ENCODE peak calls at places on chromosome 10, in nine cellular contexts. One of them, this sample, is unnamed.
A peak's percentile ranks its signal among the peaks of the same experiment; 100 is the strongest.

GRCh38 chr10:110919971-110920881 is 822 bp downstream of the SHOC2 start:
- DNase-seq in coronary artery: peak; percentile 78
- DNase-seq in iPS-NIHi11: peak; percentile 34
- DNase-seq in NAMALWA: peak; percentile 98
- DNase-seq in germinal center: peak; percentile 64
- DNase-seq in GM13977: peak; percentile 32
- DNase-seq in activated naive CD4-positive, alpha-beta T cell treated with anti-CD3 and anti-CD28 coated beads for 36 hours: peak; percentile 27
- DNase-seq in GM10248: peak; percentile 23
- DNase-seq in Daoy: peak; percentile 23
- DNase-seq in this sample: no peak

GRCh38 chr10:412109-412508 is 276.9 kb downstream of the ZMYND11 start:
- DNase-seq in coronary artery: no peak
- DNase-seq in iPS-NIHi11: no peak
- DNase-seq in NAMALWA: no peak
- DNase-seq in germinal center: peak; percentile 12
- DNase-seq in GM13977: peak; percentile 67
- DNase-seq in activated naive CD4-positive, alpha-beta T cell treated with anti-CD3 and anti-CD28 coated beads for 36 hours: no peak
- DNase-seq in GM10248: peak; percentile 67
- DNase-seq in Daoy: no peak
- DNase-seq in this sample: no peak

GRCh38 chr10:84238909-84239308 is 2.4 kb downstream of the LRIT1 start:
- DNase-seq in coronary artery: no peak
- DNase-seq in iPS-NIHi11: no peak
- DNase-seq in NAMALWA: no peak
- DNase-seq in germinal center: no peak
- DNase-seq in GM13977: no peak
- DNase-seq in activated naive CD4-positive, alpha-beta T cell treated with anti-CD3 and anti-CD28 coated beads for 36 hours: no peak
- DNase-seq in GM10248: no peak
- DNase-seq in Daoy: no peak
- DNase-seq in this sample: no peak

GRCh38 chr10:79347894-79348639 is 798 bp downstream of the PPIF start:
- DNase-seq in coronary artery: peak; percentile 85
- DNase-seq in iPS-NIHi11: peak; percentile 73
- DNase-seq in NAMALWA: peak; percentile 56
- DNase-seq in germinal center: peak; percentile 71
- DNase-seq in GM13977: peak; percentile 82
- DNase-seq in activated naive CD4-positive, alpha-beta T cell treated with anti-CD3 and anti-CD28 coated beads for 36 hours: peak; percentile 90
- DNase-seq in GM10248: peak; percentile 82
- DNase-seq in Daoy: peak; percentile 80
- DNase-seq in this sample: peak; percentile 37

GRCh38 chr10:86795353-86795752 is 38.9 kb downstream of the BMPR1A start:
- DNase-seq in coronary artery: no peak
- DNase-seq in iPS-NIHi11: peak; percentile 75
- DNase-seq in NAMALWA: no peak
- DNase-seq in germinal center: no peak
- DNase-seq in GM13977: no peak
- DNase-seq in activated naive CD4-positive, alpha-beta T cell treated with anti-CD3 and anti-CD28 coated beads for 36 hours: no peak
- DNase-seq in GM10248: no peak
- DNase-seq in Daoy: peak; percentile 57
- DNase-seq in this sample: peak; percentile 35

GRCh38 chr10:56782503-56782902 is 421.4 kb upstream of the ZWINT start:
- DNase-seq in coronary artery: no peak
- DNase-seq in iPS-NIHi11: peak; percentile 8
- DNase-seq in NAMALWA: no peak
- DNase-seq in germinal center: no peak
- DNase-seq in GM13977: no peak
- DNase-seq in activated naive CD4-positive, alpha-beta T cell treated with anti-CD3 and anti-CD28 coated beads for 36 hours: no peak
- DNase-seq in GM10248: no peak
- DNase-seq in Daoy: no peak
- DNase-seq in this sample: no peak

GRCh38 chr10:17923728-17924127 is 28.0 kb upstream of the SLC39A12 start:
- DNase-seq in coronary artery: no peak
- DNase-seq in iPS-NIHi11: no peak
- DNase-seq in NAMALWA: no peak
- DNase-seq in germinal center: no peak
- DNase-seq in GM13977: no peak
- DNase-seq in activated naive CD4-positive, alpha-beta T cell treated with anti-CD3 and anti-CD28 coated beads for 36 hours: no peak
- DNase-seq in GM10248: no peak
- DNase-seq in Daoy: peak; percentile 75
- DNase-seq in this sample: peak; percentile 94

GRCh38 chr10:109706157-109706556 is 217.2 kb downstream of the XPNPEP1 start:
- DNase-seq in coronary artery: no peak
- DNase-seq in iPS-NIHi11: no peak
- DNase-seq in NAMALWA: no peak
- DNase-seq in germinal center: no peak
- DNase-seq in GM13977: no peak
- DNase-seq in activated naive CD4-positive, alpha-beta T cell treated with anti-CD3 and anti-CD28 coated beads for 36 hours: no peak
- DNase-seq in GM10248: no peak
- DNase-seq in Daoy: no peak
- DNase-seq in this sample: no peak

GRCh38 chr10:69262249-69262864 is 15.9 kb upstream of the HK1 start:
- DNase-seq in coronary artery: no peak
- DNase-seq in iPS-NIHi11: no peak
- DNase-seq in NAMALWA: no peak
- DNase-seq in germinal center: no peak
- DNase-seq in GM13977: peak; percentile 60
- DNase-seq in activated naive CD4-positive, alpha-beta T cell treated with anti-CD3 and anti-CD28 coated beads for 36 hours: no peak
- DNase-seq in GM10248: peak; percentile 45
- DNase-seq in Daoy: no peak
- DNase-seq in this sample: no peak

GRCh38 chr10:34815174-34816066 is at the start of gene PARD3:
- DNase-seq in coronary artery: no peak
- DNase-seq in iPS-NIHi11: peak; percentile 93
- DNase-seq in NAMALWA: no peak
- DNase-seq in germinal center: no peak
- DNase-seq in GM13977: peak; percentile 90
- DNase-seq in activated naive CD4-positive, alpha-beta T cell treated with anti-CD3 and anti-CD28 coated beads for 36 hours: peak; percentile 40
- DNase-seq in GM10248: peak; percentile 82
- DNase-seq in Daoy: peak; percentile 67
- DNase-seq in this sample: no peak

GRCh38 chr10:62899316-62899715 is 83.2 kb upstream of the EGR2 start:
- DNase-seq in coronary artery: no peak
- DNase-seq in iPS-NIHi11: no peak
- DNase-seq in NAMALWA: no peak
- DNase-seq in germinal center: no peak
- DNase-seq in GM13977: no peak
- DNase-seq in activated naive CD4-positive, alpha-beta T cell treated with anti-CD3 and anti-CD28 coated beads for 36 hours: no peak
- DNase-seq in GM10248: no peak
- DNase-seq in Daoy: no peak
- DNase-seq in this sample: peak; percentile 56

This sample was measured in stromal cell of bone marrow.